ENCODE peak calls at places on chromosomes 5 and 9, in four cellular contexts. V, R, N and I are unnamed samples.

GRCh38 chr9:128724744-128725211 is 851 bp upstream of the ZDHHC12 start:
- DNase-seq in V (peak), R (peak), N (no peak), I (peak)

GRCh38 chr9:92820964-92821363 is 56.3 kb upstream of the BICD2 start:
- DNase-seq in V (no peak), R (no peak), N (no peak), I (no peak)

GRCh38 chr9:94761506-94761905 is 35.0 kb downstream of the AOPEP start:
- DNase-seq in V (no peak), R (no peak), N (no peak), I (no peak)

GRCh38 chr9:136623849-136624183 is 38.9 kb upstream of the EGFL7 start:
- DNase-seq in V (no peak), R (no peak), N (no peak), I (no peak)

GRCh38 chr9:129889936-129890717 is 54.9 kb downstream of the USP20 start:
- DNase-seq in V (no peak), R (peak), N (no peak), I (no peak)

GRCh38 chr9:27160636-27161035 is 51.6 kb downstream of the TEK start:
- DNase-seq in V (no peak), R (no peak), N (no peak), I (no peak)

GRCh38 chr5:78361226-78361993 is 993 bp downstream of the SCAMP1 start:
- DNase-seq in V (no peak), R (no peak), N (peak), I (no peak)

GRCh38 chr9:133524679-133525228 is at the start of gene MYMK:
- DNase-seq in V (no peak), R (no peak), N (no peak), I (no peak)

GRCh38 chr9:114310471-114311450 is 12.1 kb upstream of the ORM1 start:
- DNase-seq in V (no peak), R (no peak), N (no peak), I (no peak)

GRCh38 chr5:80269991-80270438 is 14.2 kb upstream of the SERINC5 start:
- DNase-seq in V (no peak), R (peak), N (no peak), I (no peak)

GRCh38 chr5:73282383-73282782 is 109.4 kb downstream of the TMEM174 start:
- DNase-seq in V (no peak), R (no peak), N (peak), I (no peak)

GRCh38 chr5:76337949-76338589 is 65.0 kb upstream of the IQGAP2 start:
- DNase-seq in V (peak), R (peak), N (no peak), I (peak)

GRCh38 chr9:107809859-107810492 is 320.4 kb upstream of the KLF4 start:
- DNase-seq in V (no peak), R (no peak), N (no peak), I (no peak)

GRCh38 chr5:27472875-27473274 is 434.5 kb upstream of the CDH9 start:
- DNase-seq in V (no peak), R (no peak), N (no peak), I (no peak)

GRCh38 chr5:137995077-137995746 is 37.7 kb downstream of the FAM13B start:
- DNase-seq in V (no peak), R (no peak), N (no peak), I (no peak)

GRCh38 chr5:149310947-149311675 is 34.2 kb upstream of the GRPEL2 start:
- DNase-seq in V (no peak), R (no peak), N (peak), I (no peak)

GRCh38 chr5:164319161-164319560 is 813.7 kb downstream of the MAT2B start:
- DNase-seq in V (no peak), R (no peak), N (no peak), I (no peak)

GRCh38 chr5:36156124-36156601 is 4.3 kb downstream of the SKP2 start:
- DNase-seq in V (no peak), R (no peak), N (no peak), I (no peak)

GRCh38 chr5:72465601-72466563 is 41.3 kb downstream of the ZNF366 start:
- DNase-seq in V (no peak), R (no peak), N (no peak), I (no peak)

GRCh38 chr5:147576646-147577535 is 67.0 kb upstream of the DPYSL3 start:
- DNase-seq in V (no peak), R (no peak), N (no peak), I (no peak)